ENCODE peak calls at places on chromosomes 11 and 22, in five cellular contexts. R is omental fat pad, Z is fibroblast of the aortic adventitia, X is neural crest cell, W is AG10803. H is an unnamed sample.

GRCh38 chr11:33521384-33521783 is 179.2 kb downstream of the C11orf91 start:
- DNase-seq in R (no peak), X (no peak), Z (no peak), W (no peak), H (no peak)

GRCh38 chr22:50146440-50147228 is 23.9 kb upstream of the PANX2 start:
- DNase-seq in X (no peak), Z (peak), R (no peak), W (peak), H (no peak)

GRCh38 chr11:94751216-94751612 is 16.9 kb upstream of the AMOTL1 start:
- DNase-seq in R (no peak), Z (no peak), X (no peak), W (no peak), H (no peak)

GRCh38 chr22:38131399-38131798 is 20.9 kb upstream of the BAIAP2L2 start:
- DNase-seq in Z (peak), X (no peak), R (no peak), W (no peak), H (no peak)

GRCh38 chr11:27234043-27234668 is 128.9 kb downstream of the CCDC34 start:
- DNase-seq in W (peak), X (no peak), Z (peak), R (no peak), H (no peak)

GRCh38 chr22:39456262-39457046 is at the start of gene MGAT3:
- DNase-seq in X (no peak), W (no peak), R (no peak), Z (no peak), H (peak)

GRCh38 chr11:37812281-37812880 is 1214.3 kb upstream of the RAG2 start:
- DNase-seq in W (no peak), Z (no peak), X (no peak), R (no peak), H (no peak)

GRCh38 chr11:119065369-119065768 is 2.2 kb upstream of the VPS11 start:
- DNase-seq in Z (peak), W (peak), X (no peak), R (no peak), H (peak)

GRCh38 chr22:32985899-32986772 is 72.0 kb downstream of the SYN3 start:
- DNase-seq in Z (peak), W (peak), X (peak), R (peak), H (peak)

GRCh38 chr11:61914471-61915171 is 2.7 kb downstream of the RAB3IL1 start:
- DNase-seq in R (no peak), W (no peak), X (no peak), Z (no peak), H (no peak)

GRCh38 chr11:28860898-28861297 is 752.7 kb downstream of the METTL15 start:
- DNase-seq in R (no peak), X (no peak), Z (peak), W (peak), H (no peak)

GRCh38 chr11:70173018-70173417 is 30.1 kb upstream of the FADD start:
- DNase-seq in W (no peak), R (no peak), Z (no peak), X (no peak), H (no peak)

GRCh38 chr11:76783901-76784813 is 1.0 kb downstream of the TSKU start:
- DNase-seq in R (no peak), W (peak), Z (peak), X (peak), H (no peak)

GRCh38 chr11:82892611-82893169 is 7.5 kb downstream of the PRCP start:
- DNase-seq in Z (no peak), W (peak), R (no peak), X (no peak), H (no peak)

GRCh38 chr11:69910519-69911309 is 91.5 kb upstream of the FGF3 start:
- DNase-seq in R (no peak), Z (no peak), X (no peak), W (no peak), H (no peak)

GRCh38 chr11:8019671-8020597 is 32.8 kb downstream of the EIF3F start:
- DNase-seq in R (no peak), Z (peak), X (no peak), W (peak), H (no peak)

GRCh38 chr11:99925968-99926367 is 761.1 kb upstream of the ARHGAP42 start:
- DNase-seq in Z (no peak), R (no peak), W (no peak), X (no peak), H (no peak)

GRCh38 chr22:17272511-17272991 is 53.3 kb upstream of the ADA2 start:
- DNase-seq in Z (no peak), R (no peak), X (no peak), W (no peak), H (no peak)

GRCh38 chr11:69891421-69892236 is 72.4 kb upstream of the FGF3 start:
- DNase-seq in Z (no peak), R (no peak), W (no peak), X (no peak), H (no peak)

GRCh38 chr11:97717922-97718321 is 1302.8 kb upstream of the CNTN5 start:
- DNase-seq in R (no peak), Z (no peak), X (no peak), W (no peak), H (no peak)

GRCh38 chr22:33859311-33859710 is 61.0 kb downstream of the LARGE1 start:
- DNase-seq in R (no peak), Z (no peak), X (no peak), W (no peak), H (no peak)

GRCh38 chr11:73872746-73873412 is 3.8 kb downstream of the COA4 start:
- DNase-seq in R (no peak), X (no peak), W (no peak), Z (no peak), H (no peak)

GRCh38 chr11:78061088-78061920 is 2.4 kb upstream of the THRSP start:
- DNase-seq in R (no peak), X (no peak), W (no peak), Z (no peak), H (no peak)

GRCh38 chr22:46535876-46536558 is 1.4 kb downstream of the CELSR1 start:
- DNase-seq in Z (no peak), X (no peak), W (no peak), R (no peak), H (no peak)

GRCh38 chr22:46531776-46532175 is 5.6 kb downstream of the CELSR1 start:
- DNase-seq in R (no peak), Z (no peak), W (no peak), X (no peak), H (no peak)

GRCh38 chr22:46534901-46535630 is 2.4 kb downstream of the CELSR1 start:
- DNase-seq in R (no peak), W (no peak), Z (no peak), X (no peak), H (no peak)

GRCh38 chr22:46534177-46534776 is 3.1 kb downstream of the CELSR1 start:
- DNase-seq in X (no peak), W (no peak), Z (no peak), R (no peak), H (no peak)

GRCh38 chr22:46533434-46533833 is 4.0 kb downstream of the CELSR1 start:
- DNase-seq in R (no peak), X (no peak), Z (no peak), W (no peak), H (no peak)
- TF ChIP-seq CTCF in R (no peak), X (no peak), Z (no peak), W (no peak), H (no peak)

GRCh38 chr11:127521413-127521812 is 520.8 kb upstream of the KIRREL3 start:
- DNase-seq in X (no peak), Z (no peak), W (peak), R (no peak), H (no peak)
- TF ChIP-seq CTCF in X (no peak), Z (no peak), W (no peak), R (no peak), H (no peak)

GRCh38 chr11:3797329-3798090 is at the start of gene NUP98:
- DNase-seq in R (peak), Z (peak), X (peak), W (peak), H (peak)
- TF ChIP-seq CTCF in R (no peak), Z (no peak), X (no peak), W (no peak), H (no peak)

GRCh38 chr11:50070389-50070788 is 37.7 kb downstream of the OR4C45 start:
- DNase-seq in W (no peak), X (no peak), R (no peak), Z (no peak), H (no peak)
- TF ChIP-seq CTCF in W (no peak), X (no peak), R (no peak), Z (no peak), H (no peak)

GRCh38 chr11:126502982-126503381 is 147.5 kb downstream of the ST3GAL4 start:
- DNase-seq in W (no peak), X (no peak), R (no peak), Z (no peak), H (no peak)

GRCh38 chr11:126510621-126511370 is 155.3 kb downstream of the ST3GAL4 start:
- DNase-seq in Z (peak), R (no peak), W (peak), X (no peak), H (no peak)

GRCh38 chr11:126507646-126508045 is 152.2 kb downstream of the ST3GAL4 start:
- DNase-seq in Z (no peak), X (no peak), W (no peak), R (no peak), H (no peak)

GRCh38 chr11:126502159-126502558 is 146.7 kb downstream of the ST3GAL4 start:
- DNase-seq in Z (no peak), X (no peak), R (no peak), W (no peak), H (peak)

GRCh38 chr11:126506789-126507188 is 151.3 kb downstream of the ST3GAL4 start:
- DNase-seq in W (no peak), X (no peak), Z (no peak), R (no peak), H (no peak)
- TF ChIP-seq CTCF in W (no peak), X (no peak), Z (no peak), R (no peak), H (no peak)

DNA sequence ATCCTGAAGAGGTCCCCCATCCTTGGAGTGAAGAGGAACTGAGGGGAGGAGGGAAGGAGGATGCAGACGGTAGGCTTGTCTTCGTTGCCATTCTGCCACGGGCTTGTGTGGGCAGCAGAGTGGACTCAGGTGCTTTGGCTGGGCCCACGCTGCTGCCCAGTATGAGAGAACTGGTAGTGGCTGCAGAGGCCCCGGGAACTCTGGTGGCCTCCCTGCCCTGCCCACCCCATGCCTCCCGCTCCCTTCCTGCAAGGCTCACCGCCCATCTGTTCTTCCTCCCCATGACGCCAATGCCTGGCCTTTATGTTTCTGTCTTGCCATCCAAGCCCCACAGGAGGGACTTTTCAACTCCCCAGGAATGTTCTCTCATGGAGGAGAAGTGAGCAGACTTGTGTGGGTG is 157.4 kb downstream of the DSCAML1 start:
- DNase-seq in W (no peak), R (no peak), Z (no peak), X (no peak), H (no peak)
- TF ChIP-seq CTCF in W (no peak), R (no peak), Z (no peak), X (no peak), H (no peak)

GRCh38 chr22:29311468-29312217 is 3.9 kb downstream of the RASL10A start:
- DNase-seq in W (peak), Z (no peak), X (no peak), R (no peak), H (no peak)

GRCh38 chr22:29314074-29314473 is 1.4 kb downstream of the RASL10A start:
- DNase-seq in W (no peak), Z (no peak), R (no peak), X (no peak), H (no peak)

GRCh38 chr22:29312218-29313125 is 3.0 kb downstream of the RASL10A start:
- DNase-seq in X (no peak), R (no peak), W (no peak), Z (no peak), H (no peak)

GRCh38 chr22:29314537-29315285 is 786 bp downstream of the RASL10A start:
- DNase-seq in R (no peak), W (no peak), X (no peak), Z (no peak), H (no peak)

DNA sequence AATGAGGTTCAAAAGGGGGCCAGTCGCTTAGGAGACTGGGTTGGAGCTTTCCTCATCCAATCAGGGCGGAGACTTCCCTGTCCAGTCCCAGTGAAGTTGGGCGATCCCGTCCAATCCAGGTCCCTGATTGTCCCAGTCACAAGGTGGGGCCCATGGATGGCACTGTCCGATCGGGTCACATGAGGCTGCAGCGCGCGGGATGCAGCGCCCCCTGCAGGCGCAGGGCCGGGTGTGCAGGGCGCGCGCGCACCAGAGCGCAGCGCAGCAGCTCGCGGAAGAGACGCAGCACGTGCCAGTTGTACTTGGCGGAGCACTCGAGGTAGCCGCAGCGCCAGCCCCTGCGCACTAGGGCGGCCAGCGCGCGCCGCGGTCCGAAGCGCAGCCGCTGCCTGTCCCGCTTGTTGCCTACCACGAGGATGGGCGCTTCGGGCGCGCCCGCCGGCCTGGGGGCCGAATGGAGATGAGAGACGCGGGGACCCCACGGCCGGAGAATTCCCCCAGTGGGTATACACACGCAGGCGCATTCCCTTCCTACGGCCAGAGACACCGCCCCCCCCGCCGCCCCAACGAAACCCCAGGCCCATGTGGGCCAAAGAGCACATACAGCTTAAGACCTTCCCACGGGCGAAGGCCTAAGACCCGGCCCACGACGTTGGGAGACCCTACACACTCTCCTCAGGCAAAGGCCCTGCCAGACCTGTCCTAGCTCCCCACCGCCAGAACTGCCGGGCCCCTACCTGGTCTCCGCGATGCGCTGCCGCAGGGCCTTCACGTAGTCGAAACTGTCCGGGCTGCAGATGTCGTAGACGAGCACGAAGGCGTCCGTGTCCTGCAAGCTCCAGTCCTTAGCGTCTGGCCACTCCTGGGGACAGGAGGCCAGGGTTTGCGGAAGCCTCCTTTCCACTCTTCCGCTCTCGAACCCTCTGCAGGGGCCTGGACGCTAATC is 2.1 kb downstream of the RASL10A start:
- DNase-seq in X (no peak), W (peak), Z (peak), R (no peak), H (no peak)
- TF ChIP-seq CTCF in X (peak), W (peak), Z (peak), R (peak), H (no peak)

GRCh38 chr11:11988862-11989261 is 19.6 kb downstream of the DKK3 start:
- DNase-seq in X (no peak), Z (no peak), R (no peak), W (no peak), H (no peak)
- TF ChIP-seq CTCF in X (peak), Z (peak), R (no peak), W (peak), H (no peak)

DNA sequence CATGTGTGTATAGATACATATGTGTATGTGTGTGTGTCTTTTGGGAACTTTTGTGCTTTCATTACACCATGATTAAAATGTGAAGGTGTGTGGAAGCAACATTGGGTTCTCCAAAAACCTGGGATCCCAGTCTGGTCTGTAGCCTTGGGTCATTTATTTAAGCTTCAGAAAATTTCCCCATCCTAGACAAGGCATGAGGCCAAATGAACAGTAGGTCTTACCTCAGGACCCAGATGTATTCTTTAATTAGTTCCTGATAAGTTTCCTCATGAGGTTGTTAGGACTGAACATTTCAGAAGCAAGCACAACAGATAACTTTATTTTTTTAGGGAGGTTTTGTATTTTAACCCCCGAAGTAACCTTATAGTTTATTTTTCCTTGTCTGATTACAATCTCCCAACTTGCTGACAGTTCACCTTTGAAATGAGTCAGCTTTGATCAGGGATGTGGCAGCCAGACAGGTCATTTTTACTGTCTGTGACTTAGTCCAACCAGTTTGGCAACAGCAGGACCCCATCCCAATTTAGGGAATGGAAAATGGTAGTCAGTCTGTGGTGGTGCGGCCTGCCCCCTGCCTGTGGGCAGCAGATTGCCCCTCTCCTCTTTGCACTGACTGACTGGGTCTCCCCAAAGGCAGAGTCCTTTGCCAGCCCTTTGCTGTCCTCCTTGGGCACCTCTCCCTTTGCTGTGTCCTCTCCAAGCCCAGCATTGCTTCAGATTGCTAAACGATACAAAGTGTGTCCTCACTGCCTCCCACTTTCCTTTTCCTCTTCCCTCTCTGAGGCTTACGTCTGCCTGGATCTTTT is 88.3 kb downstream of the NAV2 start:
- DNase-seq in R (no peak), X (no peak), W (peak), Z (peak), H (no peak)
- TF ChIP-seq CTCF in R (no peak), X (peak), W (peak), Z (peak), H (no peak)

DNA sequence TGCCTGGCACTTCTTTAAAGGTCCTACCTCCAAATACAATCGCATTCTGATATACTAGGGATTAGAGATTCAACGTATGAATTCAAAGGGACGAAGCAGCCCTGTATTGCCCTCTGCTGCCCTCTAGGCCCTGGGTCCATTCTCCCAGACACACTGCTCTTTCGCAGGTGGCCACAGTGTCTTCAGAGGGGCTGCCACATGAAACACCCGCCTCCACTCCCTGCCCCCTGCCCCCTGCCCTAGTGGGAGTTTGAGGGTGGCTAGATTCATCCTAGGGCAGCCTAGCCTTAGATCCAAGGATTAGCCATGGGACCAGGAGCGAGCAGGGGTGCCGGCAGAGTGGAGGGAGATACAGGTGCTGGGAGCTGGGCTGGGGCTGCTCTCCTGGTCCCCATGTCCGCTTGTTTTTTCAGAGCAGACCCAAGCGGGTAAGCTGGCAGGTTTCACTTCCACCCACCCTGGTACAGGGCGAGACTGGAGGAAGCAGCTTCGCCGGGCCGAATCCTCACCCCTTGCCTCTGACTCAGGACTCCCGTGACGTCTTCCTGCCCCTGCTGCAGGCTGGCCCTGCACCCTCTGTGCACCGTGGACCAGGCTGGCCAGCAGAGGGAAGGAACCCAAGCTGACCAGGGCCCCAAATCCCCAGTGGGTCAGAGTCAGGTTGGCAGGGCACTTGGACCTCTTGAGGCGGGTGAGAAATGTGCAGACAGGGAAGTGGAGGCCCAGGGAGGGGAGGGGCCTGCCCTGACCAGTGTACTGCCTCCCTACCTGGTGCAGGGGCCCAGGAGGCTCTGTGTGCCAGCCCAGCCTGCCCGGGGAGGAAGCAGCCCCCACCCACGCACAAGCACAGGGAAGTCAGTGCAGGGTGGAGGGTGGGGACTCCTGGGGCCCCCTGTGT is 28.4 kb upstream of the HMOX1 start:
- DNase-seq in W (peak), Z (no peak), X (peak), R (peak), H (no peak)
- TF ChIP-seq CTCF in W (peak), Z (no peak), X (peak), R (no peak), H (no peak)